ENCODE peak calls at places on chromosomes 16 and 17, in eight cellular contexts. O is effector CD4-positive, alpha-beta T cell; Z is glutamatergic neuron; M is DND-41; N is mesendoderm; E is fibroblast of lung; A is kidney tubule cell; C is stimulated activated CD4-positive, alpha-beta T cell treated with anti-CD3 and anti-CD28 coated beads, Interleukin-4, amount 100 ng/mL, for 4 hours. L is an unnamed sample.

GRCh38 chr16:79047337-79047736 is 553.2 kb downstream of the MAF start:
- DNase-seq in C (no peak), M (peak; percentile 46), O (no peak), E (no peak), N (peak; percentile 30), Z (no peak), A (no peak), L (no peak)

GRCh38 chr16:16021988-16022682 is 72.7 kb downstream of the ABCC1 start:
- DNase-seq in M (no peak), Z (peak; percentile 58), N (peak; percentile 87), C (no peak), O (no peak), A (peak; percentile 95), E (peak; percentile 96), L (peak; percentile 98)

GRCh38 chr17:3602499-3602898 is 6.7 kb downstream of the TRPV1 start:
- DNase-seq in N (peak; percentile 79), Z (peak; percentile 45), C (no peak), A (peak; percentile 9), E (peak; percentile 8), M (peak; percentile 20), O (no peak), L (no peak)

GRCh38 chr16:29675811-29676643 is 3.0 kb upstream of the QPRT start:
- DNase-seq in O (no peak), M (peak; percentile 42), A (peak; percentile 25), C (no peak), E (peak; percentile 17), N (peak; percentile 87), Z (no peak), L (no peak)

GRCh38 chr16:53209489-53209888 is 154.7 kb downstream of the CHD9 start:
- DNase-seq in A (no peak), M (no peak), Z (no peak), C (no peak), N (no peak), O (no peak), E (no peak), L (no peak)

GRCh38 chr16:48608871-48609452 is 1.0 kb downstream of the N4BP1 start:
- DNase-seq in A (no peak), M (no peak), C (no peak), Z (no peak), N (peak; percentile 61), O (no peak), E (peak; percentile 22), L (no peak)

GRCh38 chr17:49739662-49740271 is 24.2 kb downstream of the FAM117A start:
- DNase-seq in M (peak; percentile 96), C (peak; percentile 85), N (peak; percentile 62), E (no peak), Z (no peak), O (peak; percentile 97), A (no peak), L (peak; percentile 94)

GRCh38 chr17:65564793-65565192 is 3.3 kb upstream of the AXIN2 start:
- DNase-seq in E (peak; percentile 42), O (no peak), A (peak; percentile 42), C (no peak), N (no peak), M (no peak), Z (no peak), L (no peak)

GRCh38 chr17:65558683-65559311 is 2.7 kb downstream of the AXIN2 start:
- DNase-seq in O (no peak), C (peak; percentile 15), Z (no peak), M (no peak), E (no peak), A (no peak), N (peak; percentile 73), L (no peak)

GRCh38 chr17:31696184-31696602 is 162.9 kb downstream of the COPRS start:
- DNase-seq in Z (peak; percentile 81), O (no peak), M (no peak), A (peak; percentile 45), N (peak; percentile 88), E (peak; percentile 95), C (no peak), L (peak; percentile 96)

GRCh38 chr17:22277595-22277994 is 585.3 kb downstream of the KCNJ18 start:
- DNase-seq in A (no peak), N (no peak), Z (no peak), M (no peak), E (no peak), O (no peak), C (no peak), L (no peak)

GRCh38 chr17:74466111-74466784 is at the start of gene CD300A:
- DNase-seq in N (no peak), M (peak; percentile 37), A (no peak), E (no peak), C (no peak), O (no peak), Z (no peak), L (no peak)

GRCh38 chr17:82212331-82213250 is at the start of gene CCDC57:
- DNase-seq in Z (peak; percentile 89), A (peak; percentile 86), O (no peak), N (peak; percentile 76), M (peak; percentile 70), C (peak; percentile 55), E (peak; percentile 72), L (no peak)

GRCh38 chr17:41657936-41658335 is 30.7 kb upstream of the EIF1 start:
- DNase-seq in O (no peak), C (no peak), N (no peak), Z (no peak), M (no peak), E (no peak), A (no peak), L (no peak)

GRCh38 chr16:84369105-84369504 is 767 bp downstream of the ATP2C2 start:
- DNase-seq in N (no peak), O (no peak), Z (no peak), A (no peak), M (no peak), C (no peak), E (no peak), L (no peak)

GRCh38 chr17:81808778-81809555 is 5.0 kb downstream of the GCGR start:
- DNase-seq in E (no peak), A (no peak), Z (no peak), C (no peak), O (no peak), M (peak; percentile 36), N (no peak), L (no peak)

GRCh38 chr17:28544402-28545140 is 7.9 kb downstream of the UNC119 start:
- DNase-seq in Z (no peak), A (no peak), C (no peak), M (no peak), O (no peak), E (no peak), N (peak; percentile 57), L (no peak)

GRCh38 chr16:11636172-11636721 is 32.0 kb upstream of the SNN start:
- DNase-seq in M (no peak), E (no peak), O (no peak), N (peak; percentile 93), A (peak; percentile 67), C (no peak), Z (no peak), L (no peak)

GRCh38 chr17:8468109-8468508 is 32.4 kb downstream of the NDEL1 start:
- DNase-seq in A (no peak), C (no peak), O (no peak), Z (no peak), E (no peak), N (no peak), M (no peak), L (no peak)

GRCh38 chr17:11330871-11331270 is 89.9 kb downstream of the SHISA6 start:
- DNase-seq in C (no peak), A (peak; percentile 42), E (peak; percentile 30), N (peak; percentile 86), Z (peak; percentile 31), O (no peak), M (no peak), L (peak; percentile 89)

GRCh38 chr17:37841232-37841631 is 83.0 kb upstream of the TBC1D3K start:
- DNase-seq in N (no peak), E (no peak), A (no peak), Z (no peak), C (no peak), O (no peak), M (no peak), L (no peak)

GRCh38 chr17:27540300-27541105 is 84.3 kb downstream of the KSR1 start:
- DNase-seq in M (no peak), Z (no peak), N (no peak), E (peak; percentile 100), O (no peak), C (no peak), A (peak; percentile 73), L (peak; percentile 93)

GRCh38 chr16:50600582-50601283 is 52.5 kb downstream of the NKD1 start:
- DNase-seq in O (no peak), A (no peak), E (no peak), M (no peak), N (peak; percentile 28), Z (no peak), C (no peak), L (no peak)

GRCh38 chr16:87201052-87201451 is 116.1 kb downstream of the C16orf95 start:
- DNase-seq in Z (no peak), E (peak; percentile 99), A (peak; percentile 60), M (no peak), N (no peak), C (no peak), O (no peak), L (no peak)

GRCh38 chr16:87939562-87940423 is 3.5 kb upstream of the CA5A start:
- DNase-seq in Z (no peak), A (no peak), C (no peak), E (no peak), O (no peak), M (no peak), N (peak; percentile 43), L (no peak)

GRCh38 chr16:83508295-83508694 is 299.5 kb upstream of the HSBP1 start:
- DNase-seq in A (no peak), O (no peak), E (no peak), N (no peak), C (no peak), Z (no peak), M (no peak), L (peak; percentile 72)

GRCh38 chr17:58153046-58153445 is 4.9 kb downstream of the OR4D1 start:
- DNase-seq in C (peak; percentile 50), A (no peak), Z (no peak), N (no peak), O (peak; percentile 46), E (no peak), M (peak; percentile 81), L (no peak)